ENCODE peak calls at places on chromosome X, in five cellular contexts. K is GM12878, Q is A549, U is K562, D is SK-N-SH. O is an unnamed sample.

GRCh38 chrX:105975382-105975781 is 63.1 kb downstream of the SERPINA7 start:
- DNase-seq in K (no peak), Q (no peak), U (no peak), D (no peak), O (peak)

GRCh38 chrX:45445745-45446412 is 245.2 kb upstream of the DIPK2B start:
- DNase-seq in K (no peak), Q (no peak), U (no peak), D (no peak), O (peak)

GRCh38 chrX:111180750-111181240 is 84.8 kb downstream of the PAK3 start:
- DNase-seq in K (no peak), Q (no peak), U (no peak), D (no peak), O (no peak)

GRCh38 chrX:42577936-42578335 is 200.0 kb downstream of the PPP1R2C start:
- DNase-seq in K (no peak), Q (no peak), U (no peak), D (no peak), O (no peak)

GRCh38 chrX:46465203-46465602 is 80.0 kb downstream of the ZNF674 start:
- DNase-seq in K (no peak), Q (no peak), U (no peak), D (no peak), O (no peak)

GRCh38 chrX:119488749-119489148 is 20.5 kb downstream of the SLC25A5 start:
- DNase-seq in K (no peak), Q (no peak), U (peak), D (peak), O (peak)

GRCh38 chrX:108735680-108736508 is 469 bp downstream of the IRS4 start:
- DNase-seq in K (no peak), Q (no peak), U (no peak), D (peak), O (no peak)

GRCh38 chrX:131614241-131614640 is 70.4 kb downstream of the OR13H1 start:
- DNase-seq in K (no peak), Q (no peak), U (no peak), D (no peak), O (no peak)

GRCh38 chrX:129637217-129638109 is 17.3 kb downstream of the APLN start:
- DNase-seq in K (peak), Q (peak), U (peak), D (peak), O (peak)

GRCh38 chrX:153474266-153474665 is 3.9 kb upstream of the HAUS7 start:
- DNase-seq in K (no peak), Q (no peak), U (no peak), D (no peak), O (no peak)

GRCh38 chrX:54921427-54922021 is 900 bp downstream of the TRO start:
- DNase-seq in K (no peak), Q (no peak), U (no peak), D (peak), O (peak)

GRCh38 chrX:40177489-40177888 is 79.7 kb upstream of the BCOR start:
- DNase-seq in K (no peak), Q (no peak), U (no peak), D (no peak), O (no peak)
- TF ChIP-seq RCOR1 in K (no peak), Q (no peak), U (no peak), D (no peak), O (no peak)

GRCh38 chrX:84189125-84189524 is 1.1 kb upstream of the RPS6KA6 start:
- DNase-seq in K (no peak), Q (no peak), U (no peak), D (no peak), O (no peak)

GRCh38 chrX:84192006-84192405 is 4.0 kb upstream of the RPS6KA6 start:
- DNase-seq in K (no peak), Q (no peak), U (no peak), D (no peak), O (no peak)

GRCh38 chrX:84187501-84188319 is at the start of gene RPS6KA6:
- DNase-seq in K (no peak), Q (peak), U (no peak), D (peak), O (peak)

GRCh38 chrX:84186603-84187358 is 1.2 kb downstream of the RPS6KA6 start:
- DNase-seq in K (no peak), Q (peak), U (no peak), D (no peak), O (peak)

DNA sequence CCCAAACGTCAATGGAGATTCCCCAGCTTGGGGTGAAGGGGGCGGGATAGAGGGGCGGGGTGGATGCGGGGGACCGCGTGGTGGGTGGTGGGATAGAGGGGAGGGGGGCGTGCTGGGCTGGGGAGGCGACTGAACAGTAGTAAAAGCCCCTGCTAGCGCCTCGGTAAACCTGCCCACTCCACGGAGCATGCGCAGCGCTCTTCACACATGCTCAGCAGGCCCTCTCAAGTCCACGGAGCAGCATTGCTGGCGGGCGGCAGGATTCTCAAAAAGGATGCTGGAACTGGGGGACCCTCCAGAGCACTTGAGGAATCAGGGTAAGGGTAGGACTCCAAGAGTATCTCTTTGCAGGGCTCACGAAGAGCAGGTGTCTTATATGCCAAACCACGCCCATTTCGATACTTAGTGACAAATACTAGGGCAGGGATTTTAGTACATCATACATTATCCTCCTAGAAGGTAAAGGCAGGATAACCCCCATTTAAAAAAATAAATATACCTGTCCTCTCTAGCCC is 378 bp upstream of the RPS6KA6 start:
- DNase-seq in K (no peak), Q (peak), U (no peak), D (peak), O (peak)
- TF ChIP-seq RCOR1 in K (no peak), Q (no peak), U (no peak), D (no peak), O (no peak)

GRCh38 chrX:31423575-31424284 is 351.9 kb upstream of the FTHL17 start:
- DNase-seq in K (no peak), Q (peak), U (peak), D (peak), O (peak)
- TF ChIP-seq RCOR1 in K (no peak), Q (no peak), U (no peak), D (no peak), O (no peak)

DNA sequence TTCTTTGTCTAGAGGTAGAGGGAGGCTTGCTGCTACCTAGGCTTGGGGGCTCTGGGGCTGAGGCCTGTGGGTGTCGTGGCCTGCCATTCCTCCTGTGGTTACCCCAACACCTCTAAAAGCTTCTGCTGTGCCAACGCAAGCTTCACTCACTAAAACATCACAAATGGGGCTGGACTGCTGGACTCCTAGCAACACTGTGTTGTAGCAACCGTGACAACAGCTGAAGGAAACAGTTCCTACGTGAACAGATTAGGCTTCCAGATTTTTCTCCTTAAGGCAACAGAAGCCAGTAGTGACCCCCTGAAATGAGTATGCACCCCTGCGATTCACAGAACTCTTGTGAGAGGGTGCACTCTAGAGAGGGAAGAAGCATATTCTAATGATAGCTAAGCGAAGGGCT is 138.3 kb upstream of the TEX13D start:
- DNase-seq in K (no peak), Q (no peak), U (no peak), D (no peak), O (no peak)
- TF ChIP-seq RCOR1 in K (no peak), Q (no peak), U (no peak), D (no peak), O (no peak)

GRCh38 chrX:122421434-122422121 is 762.5 kb upstream of the GRIA3 start:
- DNase-seq in K (no peak), Q (no peak), U (no peak), D (no peak), O (no peak)

GRCh38 chrX:122418758-122419157 is 765.3 kb upstream of the GRIA3 start:
- DNase-seq in K (no peak), Q (no peak), U (no peak), D (no peak), O (no peak)

GRCh38 chrX:122422547-122422946 is 761.5 kb upstream of the GRIA3 start:
- DNase-seq in K (no peak), Q (no peak), U (no peak), D (no peak), O (no peak)
- TF ChIP-seq RCOR1 in K (no peak), Q (no peak), U (no peak), D (no peak), O (no peak)

GRCh38 chrX:15848576-15848975 is 6.0 kb downstream of the AP1S2 start:
- DNase-seq in K (no peak), Q (no peak), U (no peak), D (no peak), O (no peak)

GRCh38 chrX:15854080-15854655 is 445 bp downstream of the AP1S2 start:
- DNase-seq in K (no peak), Q (peak), U (peak), D (peak), O (no peak)

GRCh38 chrX:15853586-15854079 is 980 bp downstream of the AP1S2 start:
- DNase-seq in K (no peak), Q (no peak), U (no peak), D (peak), O (no peak)

GRCh38 chrX:15854712-15855561 is at the start of gene AP1S2:
- DNase-seq in K (peak), Q (peak), U (peak), D (peak), O (peak)

DNA sequence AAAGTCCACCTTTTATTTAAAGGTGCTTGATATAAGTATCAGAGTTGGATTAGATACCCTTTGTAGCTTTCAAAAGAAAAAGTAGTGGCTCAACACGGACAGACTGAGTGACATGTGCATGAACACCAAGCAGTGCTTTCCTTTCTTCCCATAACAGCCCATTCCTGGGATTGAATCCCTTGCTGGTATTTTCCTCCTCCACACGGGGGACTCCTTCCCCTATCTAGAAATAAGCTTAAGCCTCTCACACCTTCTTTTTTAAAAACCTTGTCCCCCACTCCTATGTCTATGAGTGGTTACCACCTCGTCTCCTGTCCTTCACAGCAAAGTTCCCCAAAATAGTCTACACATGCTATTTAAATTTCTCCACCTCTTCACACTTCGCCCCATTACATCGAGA is 5.1 kb downstream of the AP1S2 start:
- DNase-seq in K (no peak), Q (peak), U (peak), D (peak), O (no peak)
- TF ChIP-seq RCOR1 in K (no peak), Q (no peak), U (no peak), D (no peak), O (no peak)

DNA sequence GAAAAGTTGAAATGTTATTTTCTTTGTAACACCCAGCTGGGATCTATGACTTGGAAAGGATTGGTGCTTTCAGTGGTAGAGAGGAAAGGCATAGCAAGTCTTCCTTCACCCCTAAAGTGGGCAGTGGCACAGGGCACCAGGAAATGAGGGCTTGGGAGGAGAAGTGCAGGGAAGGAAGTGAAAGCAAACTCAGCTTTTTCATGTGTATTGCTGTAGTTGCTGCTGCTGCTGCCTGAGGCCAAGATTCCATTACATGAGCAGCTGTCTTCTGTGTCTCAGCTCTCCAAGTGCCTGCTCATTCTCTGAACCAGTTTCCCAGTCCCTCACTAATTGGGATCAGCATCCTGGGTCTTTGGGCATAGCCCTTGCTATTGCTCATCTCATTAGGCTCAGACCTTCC is 2.6 kb downstream of the HCCS start:
- DNase-seq in K (no peak), Q (no peak), U (no peak), D (no peak), O (peak)
- TF ChIP-seq RCOR1 in K (no peak), Q (no peak), U (no peak), D (no peak), O (no peak)